ENCODE peak calls at places on chromosomes 12 and 14, in seven cellular contexts. Z, B, L, V, O, X and Q are unnamed samples.

GRCh38 chr12:19220205-19220604 is 90.7 kb downstream of the PLEKHA5 start:
- DNase-seq in Z (no peak), B (no peak), L (no peak), V (no peak), O (no peak), X (no peak), Q (no peak)

GRCh38 chr12:52216107-52216506 is 16.9 kb upstream of the KRT7 start:
- DNase-seq in Z (no peak), B (no peak), L (no peak), V (no peak), O (no peak), X (no peak), Q (no peak)

GRCh38 chr12:94571556-94571955 is 78.8 kb downstream of the TMCC3 start:
- DNase-seq in Z (no peak), B (no peak), L (no peak), V (no peak), O (no peak), X (peak; percentile 61), Q (no peak)

GRCh38 chr12:121797937-121798801 is 4.7 kb upstream of the RHOF start:
- DNase-seq in Z (no peak), B (no peak), L (no peak), V (no peak), O (no peak), X (peak; percentile 89), Q (no peak)

GRCh38 chr14:53608369-53608768 is 348.3 kb downstream of the BMP4 start:
- DNase-seq in Z (no peak), B (no peak), L (peak; percentile 67), V (no peak), O (no peak), X (no peak), Q (no peak)

GRCh38 chr12:118498171-118498570 is 121.8 kb downstream of the SUDS3 start:
- DNase-seq in Z (no peak), B (no peak), L (no peak), V (no peak), O (no peak), X (no peak), Q (no peak)

GRCh38 chr14:55777867-55778266 is 197.9 kb downstream of the KTN1 start:
- DNase-seq in Z (no peak), B (no peak), L (no peak), V (no peak), O (no peak), X (no peak), Q (no peak)

GRCh38 chr14:105091335-105092123 is 26.3 kb upstream of the GPR132 start:
- DNase-seq in Z (peak; percentile 23), B (no peak), L (no peak), V (no peak), O (no peak), X (peak; percentile 56), Q (no peak)

GRCh38 chr12:105226219-105226618 is 9.8 kb downstream of the APPL2 start:
- DNase-seq in Z (peak; percentile 14), B (no peak), L (no peak), V (no peak), O (peak; percentile 98), X (peak; percentile 46), Q (peak; percentile 47)

GRCh38 chr14:103121161-103121845 is 2.0 kb upstream of the TNFAIP2 start:
- DNase-seq in Z (no peak), B (no peak), L (no peak), V (no peak), O (no peak), X (peak; percentile 48), Q (no peak)

GRCh38 chr12:125533434-125534029 is 468.3 kb downstream of the AACS start:
- DNase-seq in Z (peak; percentile 58), B (no peak), L (peak; percentile 35), V (peak; percentile 85), O (no peak), X (peak; percentile 17), Q (peak; percentile 23)

GRCh38 chr12:121456551-121456950 is 56.6 kb downstream of the RNF34 start:
- DNase-seq in Z (no peak), B (no peak), L (no peak), V (no peak), O (no peak), X (no peak), Q (no peak)

GRCh38 chr12:19561411-19561961 is 122.2 kb downstream of the AEBP2 start:
- DNase-seq in Z (no peak), B (no peak), L (no peak), V (no peak), O (no peak), X (no peak), Q (no peak)

GRCh38 chr12:26499979-26500640 is 304.7 kb downstream of the SSPN start:
- DNase-seq in Z (no peak), B (no peak), L (no peak), V (no peak), O (no peak), X (no peak), Q (no peak)